ENCODE peak calls at places on chromosomes 13 and 19, in ten cellular contexts. C is upper lobe of left lung; K is right lobe of liver; W is brain microvascular endothelial cell; A is IMR-90; G is anterior cingulate cortex; M is fibroblast of the conjunctiva; D is COR-L47; Y is neural crest cell; U is activated CD4-positive, alpha-beta T cell treated with anti-CD3 and anti-CD28 coated beads, Interleukin-2, amount 50 U/mL, for 1 hour. O is an unnamed sample.

GRCh38 chr19:40144947-40145748 is 46.1 kb upstream of the MAP3K10 start:
- DNase-seq in D (no peak), C (no peak), Y (no peak), K (no peak), G (no peak), M (no peak), W (no peak), A (no peak), U (no peak), O (no peak)

GRCh38 chr19:32674153-32674958 is 624 bp downstream of the ANKRD27 start:
- DNase-seq in U (no peak), K (no peak), A (no peak), C (peak), W (no peak), M (no peak), G (no peak), D (no peak), Y (no peak), O (no peak)

GRCh38 chr19:18233224-18233825 is 7.1 kb upstream of the PDE4C start:
- DNase-seq in C (peak), D (no peak), A (peak), W (no peak), K (peak), U (peak), G (no peak), M (no peak), Y (peak), O (no peak)

GRCh38 chr13:111859361-111860105 is 207.4 kb upstream of the SOX1 start:
- DNase-seq in K (no peak), A (no peak), G (no peak), Y (no peak), U (no peak), D (peak), W (no peak), C (no peak), M (no peak), O (no peak)

GRCh38 chr19:45637890-45638667 is 1.1 kb downstream of the EML2 start:
- DNase-seq in U (no peak), G (no peak), M (no peak), K (no peak), A (peak), Y (no peak), D (no peak), W (peak), C (peak), O (peak)

GRCh38 chr19:57867868-57868492 is 18.3 kb downstream of the ZNF587 start:
- DNase-seq in G (no peak), U (no peak), K (no peak), Y (no peak), M (no peak), C (no peak), A (no peak), W (no peak), D (no peak), O (no peak)

GRCh38 chr13:71218960-71219359 is 648.0 kb downstream of the DACH1 start:
- DNase-seq in K (no peak), M (no peak), Y (no peak), D (peak), U (no peak), C (no peak), A (no peak), W (no peak), G (no peak), O (no peak)

GRCh38 chr19:53553865-53554791 is 16.2 kb downstream of the ZNF331 start:
- DNase-seq in K (peak), C (peak), M (peak), W (peak), U (peak), A (peak), D (peak), G (peak), Y (no peak), O (peak)

GRCh38 chr19:45023048-45023447 is 15.8 kb upstream of the CLASRP start:
- DNase-seq in W (no peak), G (no peak), U (no peak), C (no peak), M (no peak), Y (no peak), K (no peak), D (no peak), A (no peak), O (no peak)